ENCODE peak calls at places on chromosomes 3 and 15, in four cellular contexts. One of them, this sample, is unnamed. For H3K27me3, the result is how much of the 10 kb centered on the place peaks cover.

GRCh38 chr3:16329792-16330061 is 64.7 kb downstream of the OXNAD1 start:
- DNase-seq in pancreas: no peak
- DNase-seq in ovary: no peak
- DNase-seq in colonic mucosa: no peak
- DNase-seq in this sample: peak

GRCh38 chr3:40333852-40334251 is 24.3 kb downstream of the EIF1B start:
- DNase-seq in ovary: no peak
- DNase-seq in pancreas: peak
- DNase-seq in colonic mucosa: no peak
- DNase-seq in this sample: no peak

GRCh38 chr15:68829068-68829467 is 8.4 kb upstream of the ANP32A start:
- DNase-seq in ovary: no peak
- DNase-seq in colonic mucosa: no peak
- DNase-seq in pancreas: no peak
- DNase-seq in this sample: no peak

GRCh38 chr15:66852064-66852905 is 150.2 kb downstream of the SMAD6 start:
- DNase-seq in colonic mucosa: no peak
- DNase-seq in ovary: no peak
- DNase-seq in pancreas: no peak
- DNase-seq in this sample: peak

GRCh38 chr3:193350744-193351143 is 27.8 kb downstream of the ATP13A5 start:
- DNase-seq in ovary: no peak
- DNase-seq in colonic mucosa: no peak
- DNase-seq in pancreas: no peak
- DNase-seq in this sample: no peak

GRCh38 chr3:139309880-139310279 is 33.9 kb upstream of the MRPS22 start:
- DNase-seq in pancreas: no peak
- DNase-seq in colonic mucosa: no peak
- DNase-seq in ovary: no peak
- DNase-seq in this sample: no peak

GRCh38 chr15:48536681-48537091 is 108.8 kb downstream of the FBN1 start:
- DNase-seq in colonic mucosa: no peak
- DNase-seq in ovary: no peak
- DNase-seq in pancreas: no peak
- DNase-seq in this sample: no peak

GRCh38 chr3:71360170-71360569 is 223.4 kb downstream of the FOXP1 start:
- DNase-seq in pancreas: no peak
- DNase-seq in colonic mucosa: no peak
- DNase-seq in ovary: no peak
- DNase-seq in this sample: no peak

GRCh38 chr3:170910542-170910941 is 2.1 kb upstream of the EIF5A2 start:
- DNase-seq in colonic mucosa: no peak
- DNase-seq in pancreas: no peak
- DNase-seq in ovary: no peak
- DNase-seq in this sample: no peak

GRCh38 chr3:41338276-41338675 is 139.0 kb downstream of the CTNNB1 start:
- DNase-seq in ovary: no peak
- DNase-seq in colonic mucosa: no peak
- DNase-seq in pancreas: no peak
- DNase-seq in this sample: no peak

GRCh38 chr15:40336129-40337122 is 4.3 kb downstream of the CCDC9B start:
- DNase-seq in colonic mucosa: peak
- DNase-seq in ovary: no peak
- DNase-seq in pancreas: no peak
- DNase-seq in this sample: no peak

GRCh38 chr3:155080692-155081091 is 573 bp downstream of the MME start:
- DNase-seq in pancreas: no peak
- DNase-seq in colonic mucosa: no peak
- DNase-seq in ovary: no peak
- DNase-seq in this sample: no peak

GRCh38 chr3:155083313-155083905 is 3.3 kb downstream of the MME start:
- DNase-seq in ovary: no peak
- DNase-seq in colonic mucosa: no peak
- DNase-seq in pancreas: no peak
- DNase-seq in this sample: no peak

GRCh38 chr3:155078959-155079794 is 942 bp upstream of the MME start:
- DNase-seq in colonic mucosa: no peak
- DNase-seq in pancreas: no peak
- DNase-seq in ovary: no peak
- DNase-seq in this sample: no peak

GRCh38 chr3:155076888-155077287 is 3.2 kb upstream of the MME start:
- DNase-seq in pancreas: no peak
- DNase-seq in ovary: no peak
- DNase-seq in colonic mucosa: no peak
- DNase-seq in this sample: no peak

DNA sequence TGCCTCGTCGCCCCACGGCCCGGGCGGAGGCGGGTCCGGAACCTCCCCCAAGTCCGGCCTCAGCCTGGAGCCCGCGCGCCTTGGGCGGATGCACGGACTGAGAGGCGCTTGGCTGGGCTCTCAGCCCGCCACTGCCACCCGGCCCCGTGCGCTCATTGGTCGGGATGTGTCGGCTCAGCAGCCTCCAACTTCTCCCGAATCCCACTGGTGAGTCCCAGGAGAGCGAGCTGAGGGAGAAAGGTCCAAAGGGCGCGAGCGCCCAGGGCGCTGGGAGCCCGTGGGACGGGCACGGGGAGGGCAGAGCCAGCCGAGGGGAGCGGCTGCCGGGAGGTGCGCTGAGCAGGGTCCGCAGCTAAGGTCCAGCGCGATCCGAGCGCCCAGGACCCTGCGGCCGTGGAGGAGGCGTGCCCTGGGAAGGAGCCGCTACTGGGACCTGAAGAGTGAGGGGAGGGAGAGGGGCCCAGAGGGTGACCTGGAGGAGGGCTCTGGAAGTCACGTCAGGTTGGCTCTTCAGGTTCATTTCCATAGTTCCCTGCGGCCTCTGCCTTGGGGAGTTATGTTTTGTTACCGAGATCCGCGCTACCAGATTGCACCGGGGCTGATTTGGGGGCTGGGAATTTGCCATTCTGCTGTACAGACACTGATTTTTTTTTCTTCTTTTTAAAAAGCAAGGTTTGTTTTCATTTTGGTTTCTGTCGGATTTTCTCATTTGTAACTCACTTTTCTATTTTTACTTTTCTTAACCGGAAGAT is at the start of gene MME:
- DNase-seq in colonic mucosa: no peak
- DNase-seq in ovary: peak
- DNase-seq in pancreas: no peak
- DNase-seq in this sample: peak
- H3K27me3 ChIP-seq in colonic mucosa: under half
- H3K27me3 ChIP-seq in ovary: under half
- H3K27me3 ChIP-seq in pancreas: under half
- H3K27me3 ChIP-seq in this sample: half or more

DNA sequence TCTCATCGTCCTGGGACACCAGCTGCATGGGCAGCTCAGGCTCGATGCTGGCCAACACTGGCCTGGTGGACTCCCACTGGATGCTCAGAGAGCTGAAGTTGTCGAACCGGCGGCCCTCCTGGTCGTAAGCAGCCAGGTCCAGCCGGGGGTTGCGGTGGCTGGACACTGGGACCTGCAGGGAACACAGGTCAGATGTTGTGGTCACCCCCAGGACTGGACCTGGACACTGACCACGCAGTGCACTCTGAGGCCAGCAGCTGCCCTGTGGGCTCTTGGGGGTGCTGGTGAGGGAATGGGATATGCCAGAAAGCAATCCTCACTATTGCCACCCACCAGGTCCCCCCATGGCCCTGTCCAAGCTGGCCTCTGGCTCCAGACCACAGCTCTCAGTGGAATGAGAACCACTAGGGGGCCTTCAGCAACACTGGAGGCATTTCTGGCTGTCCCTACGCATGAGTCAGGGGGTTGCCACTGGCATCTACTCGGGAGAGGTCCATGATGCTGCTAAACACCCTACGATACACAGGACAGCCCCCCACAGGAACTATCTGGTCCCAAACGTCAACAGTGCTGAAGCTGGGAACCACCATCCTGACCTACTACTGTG is 66.1 kb downstream of the NUP210 start:
- DNase-seq in pancreas: no peak
- DNase-seq in colonic mucosa: no peak
- DNase-seq in ovary: no peak
- DNase-seq in this sample: no peak
- TF ChIP-seq CTCF in pancreas: no peak
- TF ChIP-seq CTCF in colonic mucosa: no peak
- TF ChIP-seq CTCF in ovary: no peak
- TF ChIP-seq CTCF in this sample: no peak

DNA sequence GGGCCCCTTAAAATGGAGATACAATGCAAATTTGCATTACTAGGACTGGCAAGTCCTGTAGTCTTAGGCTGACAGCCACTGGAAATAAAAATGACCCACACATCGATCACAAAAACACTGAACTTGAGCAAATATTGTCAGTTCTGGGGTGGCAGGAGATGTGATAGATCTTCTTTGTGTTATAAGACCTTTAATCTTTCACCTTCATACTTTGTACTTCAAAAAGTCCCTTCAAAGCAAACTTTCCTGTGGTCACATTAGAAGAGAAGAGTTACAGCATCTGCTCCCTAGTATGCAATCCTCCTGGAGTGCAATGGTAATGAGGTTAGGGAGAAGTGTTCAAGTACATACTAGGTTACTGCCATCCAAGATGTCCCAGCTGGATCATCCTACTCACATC is 149.4 kb upstream of the KCNMB2 start:
- DNase-seq in pancreas: no peak
- DNase-seq in colonic mucosa: no peak
- DNase-seq in ovary: no peak
- DNase-seq in this sample: no peak
- H3K27me3 ChIP-seq in pancreas: under half
- H3K27me3 ChIP-seq in colonic mucosa: under half
- H3K27me3 ChIP-seq in ovary: under half
- H3K27me3 ChIP-seq in this sample: under half

DNA sequence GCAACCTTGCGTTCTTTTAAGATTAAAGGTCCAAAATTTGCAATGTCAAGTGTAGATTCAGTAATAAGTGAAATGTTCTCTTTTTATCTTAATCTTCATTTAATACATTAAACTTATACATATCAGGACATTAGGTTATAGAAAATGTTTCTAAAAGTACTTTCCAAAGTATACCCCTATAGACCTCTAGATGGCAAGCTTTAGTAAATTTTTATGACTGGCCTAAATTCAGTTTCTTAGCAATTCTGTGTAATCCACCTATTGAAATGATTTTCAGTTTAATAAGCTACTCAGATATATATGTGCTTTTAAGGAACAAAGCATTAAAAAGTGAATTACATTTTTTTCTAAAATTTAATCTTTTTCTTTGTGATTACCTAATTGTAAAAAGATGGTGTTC is 342.2 kb downstream of the GBE1 start:
- DNase-seq in pancreas: no peak
- DNase-seq in colonic mucosa: no peak
- DNase-seq in ovary: no peak
- DNase-seq in this sample: no peak
- TF ChIP-seq CTCF in pancreas: no peak
- TF ChIP-seq CTCF in colonic mucosa: peak
- TF ChIP-seq CTCF in ovary: no peak
- TF ChIP-seq CTCF in this sample: peak

DNA sequence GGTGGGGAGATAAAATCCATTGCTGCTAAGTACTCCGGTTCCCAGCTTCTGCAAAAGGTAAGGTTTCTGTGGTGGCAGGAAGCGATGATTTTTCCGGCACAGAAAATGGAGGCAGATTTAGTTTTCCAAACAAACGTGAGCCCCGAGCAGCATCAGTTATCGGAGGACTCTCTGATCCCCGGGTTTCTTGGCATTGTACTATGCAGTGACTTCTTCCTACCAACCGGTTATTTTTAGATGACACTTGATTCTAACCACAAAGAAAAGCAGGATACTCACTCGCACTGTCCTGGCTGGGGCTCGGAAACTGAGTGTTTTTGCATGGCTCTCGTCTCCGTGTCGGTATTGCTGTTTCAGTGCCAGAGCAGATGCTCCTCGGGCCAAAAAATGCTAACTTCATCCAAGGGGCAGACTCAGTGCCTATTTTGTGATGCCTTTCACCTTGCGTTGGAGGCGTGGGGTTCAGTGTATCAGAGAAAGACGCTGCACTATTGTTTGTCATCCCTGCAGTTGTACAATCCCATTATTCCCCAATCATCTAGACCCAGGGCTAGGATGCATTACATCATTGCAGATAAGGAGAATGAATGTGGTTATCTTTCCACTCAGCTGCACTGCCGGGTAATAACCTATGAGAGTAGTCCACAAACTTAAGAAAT is 1.3 kb downstream of the CACNA2D3 start:
- DNase-seq in ovary: peak
- DNase-seq in pancreas: no peak
- DNase-seq in colonic mucosa: no peak
- DNase-seq in this sample: no peak
- H3K27me3 ChIP-seq in ovary: under half
- H3K27me3 ChIP-seq in pancreas: under half
- H3K27me3 ChIP-seq in colonic mucosa: under half
- H3K27me3 ChIP-seq in this sample: under half

DNA sequence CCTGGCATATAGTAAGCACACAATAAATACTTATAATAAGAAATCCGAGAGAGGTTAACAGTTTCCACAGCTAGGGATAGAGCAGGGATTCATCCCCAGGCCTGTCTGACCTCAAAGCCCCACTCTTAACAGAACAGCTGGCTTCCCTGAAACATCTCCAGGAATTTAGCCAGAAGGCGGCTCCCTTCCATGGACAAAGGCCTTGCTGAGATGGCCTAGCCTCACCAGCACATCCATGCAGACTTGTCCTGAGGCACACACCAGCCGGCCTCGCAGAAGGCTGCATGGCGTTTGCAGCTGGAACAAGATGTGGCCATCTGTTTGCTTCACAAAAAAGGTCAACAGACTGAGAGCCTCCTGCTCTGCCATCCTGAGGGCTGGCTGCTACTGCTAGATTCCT is 245.4 kb downstream of the SLCO3A1 start:
- DNase-seq in colonic mucosa: peak
- DNase-seq in pancreas: no peak
- DNase-seq in ovary: peak
- DNase-seq in this sample: peak
- TF ChIP-seq CTCF in colonic mucosa: no peak
- TF ChIP-seq CTCF in pancreas: no peak
- TF ChIP-seq CTCF in ovary: no peak
- TF ChIP-seq CTCF in this sample: peak

GRCh38 chr15:37107071-37107753 is 6.9 kb upstream of the MEIS2 start:
- DNase-seq in pancreas: no peak
- DNase-seq in colonic mucosa: no peak
- DNase-seq in ovary: no peak
- DNase-seq in this sample: no peak
- H3K27me3 ChIP-seq in pancreas: under half
- H3K27me3 ChIP-seq in colonic mucosa: half or more
- H3K27me3 ChIP-seq in ovary: under half
- H3K27me3 ChIP-seq in this sample: half or more

This sample was measured in dorsolateral prefrontal cortex.